ENCODE peak calls at places on chromosomes 13 and 19, in four cellular contexts. One of them, this sample, is unnamed.

GRCh38 chr13:77740931-77741586 is 43.6 kb downstream of the SLAIN1 start:
- DNase-seq in thoracic aorta: no peak
- DNase-seq in upper lobe of right lung: no peak
- DNase-seq in PC-9: no peak
- DNase-seq in this sample: no peak

GRCh38 chr19:29687244-29687896 is 22.1 kb downstream of the PLEKHF1 start:
- DNase-seq in PC-9: no peak
- DNase-seq in upper lobe of right lung: no peak
- DNase-seq in thoracic aorta: no peak
- DNase-seq in this sample: no peak

GRCh38 chr13:70391678-70392077 is 283.4 kb upstream of the KLHL1 start:
- DNase-seq in upper lobe of right lung: no peak
- DNase-seq in PC-9: no peak
- DNase-seq in thoracic aorta: no peak
- DNase-seq in this sample: peak; percentile 66

GRCh38 chr19:55196803-55197202 is 12.5 kb downstream of the PTPRH start:
- DNase-seq in upper lobe of right lung: no peak
- DNase-seq in PC-9: no peak
- DNase-seq in thoracic aorta: no peak
- DNase-seq in this sample: no peak

GRCh38 chr19:2041686-2042484 is 9.2 kb downstream of the MKNK2 start:
- DNase-seq in thoracic aorta: peak; percentile 90
- DNase-seq in upper lobe of right lung: peak; percentile 100
- DNase-seq in PC-9: no peak
- DNase-seq in this sample: peak; percentile 99

GRCh38 chr19:1401138-1401888 is at the start of gene GAMT:
- DNase-seq in upper lobe of right lung: no peak
- DNase-seq in thoracic aorta: no peak
- DNase-seq in PC-9: no peak
- DNase-seq in this sample: peak; percentile 52

GRCh38 chr19:48646192-48646911 is 365 bp upstream of the CA11 start:
- DNase-seq in PC-9: peak; percentile 66
- DNase-seq in thoracic aorta: no peak
- DNase-seq in upper lobe of right lung: peak; percentile 95
- DNase-seq in this sample: peak; percentile 92

GRCh38 chr13:99542788-99543406 is 41.6 kb downstream of the TM9SF2 start:
- DNase-seq in PC-9: no peak
- DNase-seq in upper lobe of right lung: no peak
- DNase-seq in thoracic aorta: no peak
- DNase-seq in this sample: peak; percentile 17

GRCh38 chr13:76597868-76598267 is 288.3 kb downstream of the KCTD12 start:
- DNase-seq in PC-9: no peak
- DNase-seq in thoracic aorta: no peak
- DNase-seq in upper lobe of right lung: no peak
- DNase-seq in this sample: no peak

GRCh38 chr13:101109005-101109404 is 307.3 kb downstream of the NALCN start:
- DNase-seq in upper lobe of right lung: no peak
- DNase-seq in PC-9: no peak
- DNase-seq in thoracic aorta: no peak
- DNase-seq in this sample: no peak

GRCh38 chr13:67314405-67314804 is 84.3 kb upstream of the PCDH9 start:
- DNase-seq in thoracic aorta: no peak
- DNase-seq in PC-9: no peak
- DNase-seq in upper lobe of right lung: no peak
- DNase-seq in this sample: no peak

GRCh38 chr19:11528551-11529341 is at the start of gene ECSIT:
- DNase-seq in PC-9: peak; percentile 99
- DNase-seq in thoracic aorta: peak; percentile 98
- DNase-seq in upper lobe of right lung: peak; percentile 97
- DNase-seq in this sample: peak; percentile 98

GRCh38 chr19:11457115-11457514 is 21.7 kb downstream of the PRKCSH start:
- DNase-seq in thoracic aorta: no peak
- DNase-seq in PC-9: no peak
- DNase-seq in upper lobe of right lung: no peak
- DNase-seq in this sample: no peak

GRCh38 chr19:661427-662196 is 1.4 kb downstream of the RNF126 start:
- DNase-seq in upper lobe of right lung: no peak
- DNase-seq in PC-9: no peak
- DNase-seq in thoracic aorta: no peak
- DNase-seq in this sample: peak; percentile 71

GRCh38 chr13:112067871-112068305 is 939 bp downstream of the SOX1 start:
- DNase-seq in PC-9: no peak
- DNase-seq in thoracic aorta: no peak
- DNase-seq in upper lobe of right lung: no peak
- DNase-seq in this sample: no peak

GRCh38 chr13:52615817-52616216 is 26.4 kb upstream of the HNRNPA1L2 start:
- DNase-seq in PC-9: no peak
- DNase-seq in thoracic aorta: no peak
- DNase-seq in upper lobe of right lung: no peak
- DNase-seq in this sample: no peak

GRCh38 chr13:41668130-41668757 is 210.9 kb downstream of the RGCC start:
- DNase-seq in PC-9: peak; percentile 88
- DNase-seq in upper lobe of right lung: no peak
- DNase-seq in thoracic aorta: no peak
- DNase-seq in this sample: peak; percentile 28

GRCh38 chr19:50025794-50026549 is at the start of gene ZNF473:
- DNase-seq in thoracic aorta: peak; percentile 78
- DNase-seq in PC-9: peak; percentile 92
- DNase-seq in upper lobe of right lung: peak; percentile 96
- DNase-seq in this sample: peak; percentile 96

GRCh38 chr19:10672529-10673150 is 18.5 kb downstream of the ILF3 start:
- DNase-seq in thoracic aorta: no peak
- DNase-seq in upper lobe of right lung: no peak
- DNase-seq in PC-9: no peak
- DNase-seq in this sample: no peak

GRCh38 chr13:102361113-102361512 is 40.7 kb downstream of the FGF14 start:
- DNase-seq in PC-9: no peak
- DNase-seq in upper lobe of right lung: no peak
- DNase-seq in thoracic aorta: no peak
- DNase-seq in this sample: no peak

GRCh38 chr19:44640518-44640917 is 3.2 kb upstream of the PVR start:
- DNase-seq in upper lobe of right lung: no peak
- DNase-seq in PC-9: no peak
- DNase-seq in thoracic aorta: no peak
- DNase-seq in this sample: no peak

GRCh38 chr19:10823690-10824089 is 12.3 kb downstream of the TMED1 start:
- DNase-seq in upper lobe of right lung: no peak
- DNase-seq in PC-9: no peak
- DNase-seq in thoracic aorta: no peak
- DNase-seq in this sample: no peak

GRCh38 chr19:33067121-33067520 is 2.4 kb upstream of the RHPN2 start:
- DNase-seq in PC-9: no peak
- DNase-seq in thoracic aorta: no peak
- DNase-seq in upper lobe of right lung: no peak
- DNase-seq in this sample: no peak

DNA sequence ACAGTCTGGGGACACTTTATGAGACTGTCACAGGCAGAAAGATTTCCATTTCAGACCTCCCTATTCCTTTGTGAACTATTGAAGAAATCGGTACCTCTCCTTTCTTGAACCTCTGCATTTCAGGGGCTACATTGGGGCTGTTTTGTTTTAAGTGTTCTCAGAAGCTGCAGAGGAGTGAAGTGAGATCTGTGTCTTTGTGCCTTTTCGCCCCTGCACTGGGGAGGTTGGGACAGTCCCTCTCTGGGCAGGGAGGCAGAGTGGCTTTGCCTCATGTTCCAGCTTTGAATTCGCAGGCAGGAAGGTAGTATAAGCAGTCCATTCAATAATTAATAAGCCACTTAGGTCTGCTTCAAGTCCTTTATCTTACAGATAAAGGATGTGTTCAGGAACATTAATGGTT is 9.5 kb upstream of the AMER2 start:
- DNase-seq in upper lobe of right lung: no peak
- DNase-seq in PC-9: no peak
- DNase-seq in thoracic aorta: no peak
- DNase-seq in this sample: no peak
- H3K4me3 ChIP-seq in upper lobe of right lung: no peak overlapping the region
- H3K4me3 ChIP-seq in PC-9: no peak overlapping the region
- H3K4me3 ChIP-seq in thoracic aorta: no peak overlapping the region
- H3K4me3 ChIP-seq in this sample: no peak overlapping the region

GRCh38 chr13:97058896-97059295 is 64.6 kb upstream of the OXGR1 start:
- DNase-seq in PC-9: no peak
- DNase-seq in upper lobe of right lung: no peak
- DNase-seq in thoracic aorta: no peak
- DNase-seq in this sample: no peak
- H3K4me3 ChIP-seq in PC-9: no peak overlapping the region
- H3K4me3 ChIP-seq in upper lobe of right lung: no peak overlapping the region
- H3K4me3 ChIP-seq in thoracic aorta: no peak overlapping the region
- H3K4me3 ChIP-seq in this sample: no peak overlapping the region

DNA sequence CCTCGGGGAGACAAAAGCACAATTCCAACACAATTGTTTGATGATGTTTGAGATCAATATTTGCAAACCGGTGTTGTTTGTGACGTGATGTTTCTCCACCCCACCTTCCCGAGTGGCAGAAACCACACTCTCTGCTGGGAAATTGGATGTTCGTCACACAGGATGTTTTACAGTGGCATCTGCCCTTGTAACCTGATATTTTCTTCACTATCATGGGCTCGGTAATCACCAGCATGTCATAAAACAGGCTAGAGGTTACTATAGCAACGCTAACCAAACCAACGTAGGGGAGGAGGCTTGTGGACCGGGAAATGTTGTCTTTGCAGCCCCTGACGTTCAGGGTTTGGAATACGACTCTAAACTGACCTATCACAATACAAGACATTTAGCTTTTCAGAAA is 454.5 kb downstream of the IRS2 start:
- DNase-seq in PC-9: no peak
- DNase-seq in upper lobe of right lung: no peak
- DNase-seq in thoracic aorta: no peak
- DNase-seq in this sample: no peak
- H3K4me3 ChIP-seq in PC-9: no peak overlapping the region
- H3K4me3 ChIP-seq in upper lobe of right lung: no peak overlapping the region
- H3K4me3 ChIP-seq in thoracic aorta: no peak overlapping the region
- H3K4me3 ChIP-seq in this sample: no peak overlapping the region

GRCh38 chr19:16566702-16567101 is 5.5 kb downstream of the SLC35E1 start:
- DNase-seq in thoracic aorta: no peak
- DNase-seq in PC-9: no peak
- DNase-seq in upper lobe of right lung: no peak
- DNase-seq in this sample: no peak
- H3K4me3 ChIP-seq in thoracic aorta: no peak overlapping the region
- H3K4me3 ChIP-seq in PC-9: no peak overlapping the region
- H3K4me3 ChIP-seq in upper lobe of right lung: no peak overlapping the region
- H3K4me3 ChIP-seq in this sample: no peak overlapping the region

DNA sequence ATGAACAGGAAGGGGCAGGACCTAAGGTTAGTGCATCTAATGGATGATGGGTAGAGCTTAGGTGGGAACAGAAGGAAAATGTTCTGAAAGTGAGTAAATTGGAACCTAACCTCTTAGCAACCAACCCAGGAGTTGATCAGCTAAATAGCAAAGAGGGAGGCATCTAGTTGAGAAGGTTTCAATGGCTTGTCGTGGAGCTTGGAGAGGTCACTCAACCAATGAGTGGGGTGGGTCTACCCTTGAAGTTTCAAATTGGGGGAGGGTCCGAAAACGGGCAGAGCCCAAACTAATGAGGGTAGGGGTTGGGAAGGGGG is 5.7 kb upstream of the SHKBP1 start:
- DNase-seq in thoracic aorta: no peak
- DNase-seq in upper lobe of right lung: no peak
- DNase-seq in PC-9: no peak
- DNase-seq in this sample: no peak
- H3K4me3 ChIP-seq in thoracic aorta: peak overlapping the region; percentile 46
- H3K4me3 ChIP-seq in upper lobe of right lung: no peak overlapping the region
- H3K4me3 ChIP-seq in PC-9: no peak overlapping the region
- H3K4me3 ChIP-seq in this sample: no peak overlapping the region

GRCh38 chr13:49996166-49996915 is 501 bp upstream of the TRIM13 start:
- DNase-seq in upper lobe of right lung: peak; percentile 98
- DNase-seq in PC-9: peak; percentile 72
- DNase-seq in thoracic aorta: peak; percentile 54
- DNase-seq in this sample: peak; percentile 95

GRCh38 chr13:49996951-49997895 is at the start of gene TRIM13:
- DNase-seq in thoracic aorta: peak; percentile 65
- DNase-seq in PC-9: peak; percentile 73
- DNase-seq in upper lobe of right lung: peak; percentile 94
- DNase-seq in this sample: peak; percentile 92

GRCh38 chr13:49997935-49998334 is 1.1 kb downstream of the TRIM13 start:
- DNase-seq in PC-9: peak; percentile 44
- DNase-seq in upper lobe of right lung: no peak
- DNase-seq in thoracic aorta: no peak
- DNase-seq in this sample: no peak

GRCh38 chr13:50001287-50001686 is 4.4 kb downstream of the TRIM13 start:
- DNase-seq in PC-9: no peak
- DNase-seq in thoracic aorta: no peak
- DNase-seq in upper lobe of right lung: no peak
- DNase-seq in this sample: no peak

GRCh38 chr13:49998714-49999624 is 2.1 kb downstream of the TRIM13 start:
- DNase-seq in upper lobe of right lung: no peak
- DNase-seq in PC-9: no peak
- DNase-seq in thoracic aorta: no peak
- DNase-seq in this sample: no peak
- H3K4me3 ChIP-seq in upper lobe of right lung: peak overlapping the region; percentile 71
- H3K4me3 ChIP-seq in PC-9: peak overlapping the region; percentile 65
- H3K4me3 ChIP-seq in thoracic aorta: peak overlapping the region; percentile 82
- H3K4me3 ChIP-seq in this sample: no peak overlapping the region

GRCh38 chr13:109275390-109275789 is 511.0 kb downstream of the IRS2 start:
- DNase-seq in PC-9: no peak
- DNase-seq in upper lobe of right lung: no peak
- DNase-seq in thoracic aorta: no peak
- DNase-seq in this sample: no peak

GRCh38 chr13:109273326-109273751 is 513.0 kb downstream of the IRS2 start:
- DNase-seq in thoracic aorta: no peak
- DNase-seq in PC-9: peak; percentile 72
- DNase-seq in upper lobe of right lung: no peak
- DNase-seq in this sample: no peak

GRCh38 chr13:109275848-109276247 is 510.5 kb downstream of the IRS2 start:
- DNase-seq in PC-9: no peak
- DNase-seq in thoracic aorta: no peak
- DNase-seq in upper lobe of right lung: no peak
- DNase-seq in this sample: peak; percentile 40

GRCh38 chr13:109272595-109273325 is 513.6 kb downstream of the IRS2 start:
- DNase-seq in thoracic aorta: no peak
- DNase-seq in upper lobe of right lung: no peak
- DNase-seq in PC-9: no peak
- DNase-seq in this sample: no peak

GRCh38 chr13:109274188-109274821 is 512.1 kb downstream of the IRS2 start:
- DNase-seq in thoracic aorta: no peak
- DNase-seq in upper lobe of right lung: no peak
- DNase-seq in PC-9: peak; percentile 97
- DNase-seq in this sample: no peak
- H3K4me3 ChIP-seq in thoracic aorta: no peak overlapping the region
- H3K4me3 ChIP-seq in upper lobe of right lung: no peak overlapping the region
- H3K4me3 ChIP-seq in PC-9: peak overlapping the region; percentile 34
- H3K4me3 ChIP-seq in this sample: no peak overlapping the region

DNA sequence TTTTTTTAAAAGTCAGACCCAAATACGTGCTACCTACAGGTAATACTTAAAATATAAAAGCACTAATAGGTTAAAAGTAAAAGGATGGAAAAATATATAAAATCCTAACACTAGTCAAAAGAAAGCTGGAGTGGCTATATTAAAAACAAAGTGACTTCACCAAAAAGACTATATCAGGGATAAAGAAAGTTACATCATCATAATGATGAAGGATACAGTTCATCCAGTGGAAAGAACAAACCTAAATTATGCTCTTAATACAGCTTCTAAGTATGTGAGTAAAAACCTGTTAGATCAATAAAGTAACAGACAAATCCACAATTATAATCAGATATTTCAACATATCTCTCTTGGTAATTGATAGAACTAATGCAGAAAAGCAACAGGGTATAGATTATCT is 1.1 kb upstream of the ZNF780B start:
- DNase-seq in thoracic aorta: no peak
- DNase-seq in upper lobe of right lung: no peak
- DNase-seq in PC-9: no peak
- DNase-seq in this sample: no peak
- H3K4me3 ChIP-seq in thoracic aorta: no peak overlapping the region
- H3K4me3 ChIP-seq in upper lobe of right lung: no peak overlapping the region
- H3K4me3 ChIP-seq in PC-9: peak overlapping the region; percentile 77
- H3K4me3 ChIP-seq in this sample: no peak overlapping the region

This sample was measured in transverse colon.